ENCODE peak calls at places on chromosomes 2 and 18, in eight cellular contexts. P, A, L, C, D, X, Q and N are unnamed samples.

GRCh38 chr2:168773719-168774521 is 28.5 kb upstream of the NOSTRIN start:
- DNase-seq in X (peak), P (peak), D (peak), A (no peak), L (peak), Q (no peak), C (peak), N (peak)

GRCh38 chr2:146621656-146622055 is 1223.2 kb upstream of the ACVR2A start:
- DNase-seq in Q (no peak), C (no peak), D (no peak), L (no peak), X (no peak), P (no peak), A (no peak), N (no peak)

GRCh38 chr2:134361648-134362047 is 107.8 kb downstream of the MGAT5 start:
- DNase-seq in A (no peak), P (no peak), Q (no peak), C (no peak), L (no peak), D (no peak), X (no peak), N (no peak)

GRCh38 chr2:165474621-165475269 is 5.2 kb downstream of the CSRNP3 start:
- DNase-seq in D (no peak), P (no peak), Q (no peak), X (no peak), A (no peak), C (no peak), L (no peak), N (no peak)

GRCh38 chr2:160970052-160970846 is 190.0 kb upstream of the TANK start:
- DNase-seq in P (no peak), D (peak), X (peak), Q (no peak), L (peak), C (no peak), A (no peak), N (peak)

GRCh38 chr2:172100080-172101007 is 2.4 kb downstream of the DLX2 start:
- DNase-seq in D (no peak), Q (no peak), P (no peak), L (peak), X (no peak), C (no peak), A (peak), N (no peak)

GRCh38 chr18:63107171-63107850 is 212.3 kb downstream of the BCL2 start:
- DNase-seq in L (no peak), P (no peak), X (no peak), D (no peak), A (no peak), Q (no peak), C (no peak), N (no peak)

GRCh38 chr2:240642806-240643092 is 17.5 kb downstream of the GPR35 start:
- DNase-seq in Q (no peak), D (no peak), L (no peak), A (no peak), C (no peak), P (no peak), X (no peak), N (no peak)

GRCh38 chr2:130241041-130241707 is 42.9 kb upstream of the TUBA3E start:
- DNase-seq in Q (no peak), C (no peak), A (no peak), X (peak), D (no peak), P (no peak), L (no peak), N (peak)

GRCh38 chr2:160076935-160077334 is 14.5 kb upstream of the PLA2R1 start:
- DNase-seq in P (no peak), C (no peak), D (no peak), A (no peak), Q (no peak), X (no peak), L (no peak), N (no peak)

GRCh38 chr18:59419386-59419785 is 60.3 kb upstream of the LMAN1 start:
- DNase-seq in P (no peak), A (no peak), Q (no peak), C (no peak), L (no peak), X (peak), D (no peak), N (no peak)

GRCh38 chr2:180753809-180754761 is 226.3 kb upstream of the UBE2E3 start:
- DNase-seq in Q (no peak), D (no peak), X (no peak), P (no peak), C (no peak), L (no peak), A (no peak), N (peak)

GRCh38 chr2:236607471-236608307 is 38.1 kb downstream of the ACKR3 start:
- DNase-seq in D (peak), X (peak), A (no peak), L (no peak), P (no peak), C (no peak), Q (no peak), N (peak)

GRCh38 chr2:112827786-112828185 is 8.8 kb downstream of the IL1B start:
- DNase-seq in D (no peak), X (no peak), P (no peak), C (no peak), Q (no peak), A (peak), L (no peak), N (no peak)

GRCh38 chr2:38386377-38386776 is 9.3 kb upstream of the ATL2 start:
- DNase-seq in P (no peak), D (no peak), L (no peak), Q (no peak), A (no peak), X (no peak), C (no peak), N (no peak)

GRCh38 chr2:65214843-65215242 is 12.8 kb upstream of the ACTR2 start:
- DNase-seq in P (no peak), Q (no peak), A (no peak), L (no peak), D (no peak), X (no peak), C (no peak), N (no peak)

GRCh38 chr2:234981197-234982095 is 29.6 kb downstream of the SH3BP4 start:
- DNase-seq in P (peak), C (peak), X (peak), A (peak), L (peak), Q (no peak), D (peak), N (peak)
- TF ChIP-seq CTCF in P (no peak), C (no peak), X (peak), A (no peak), L (no peak), Q (no peak), D (no peak), N (peak)

GRCh38 chr2:60118061-60118460 is 435.4 kb downstream of the BCL11A start:
- DNase-seq in L (no peak), X (no peak), P (no peak), Q (no peak), C (no peak), A (no peak), D (no peak), N (no peak)

GRCh38 chr2:60116167-60116870 is 437.1 kb downstream of the BCL11A start:
- DNase-seq in P (no peak), L (no peak), A (no peak), X (no peak), D (no peak), C (no peak), Q (no peak), N (no peak)

GRCh38 chr2:60119778-60120177 is 433.7 kb downstream of the BCL11A start:
- DNase-seq in A (no peak), Q (no peak), D (no peak), C (no peak), X (no peak), L (no peak), P (no peak), N (no peak)

GRCh38 chr2:60118917-60119316 is 434.5 kb downstream of the BCL11A start:
- DNase-seq in C (no peak), A (no peak), Q (no peak), P (no peak), D (no peak), L (no peak), X (no peak), N (no peak)
- TF ChIP-seq CTCF in C (no peak), A (no peak), Q (no peak), P (no peak), D (no peak), L (no peak), X (no peak), N (no peak)

DNA sequence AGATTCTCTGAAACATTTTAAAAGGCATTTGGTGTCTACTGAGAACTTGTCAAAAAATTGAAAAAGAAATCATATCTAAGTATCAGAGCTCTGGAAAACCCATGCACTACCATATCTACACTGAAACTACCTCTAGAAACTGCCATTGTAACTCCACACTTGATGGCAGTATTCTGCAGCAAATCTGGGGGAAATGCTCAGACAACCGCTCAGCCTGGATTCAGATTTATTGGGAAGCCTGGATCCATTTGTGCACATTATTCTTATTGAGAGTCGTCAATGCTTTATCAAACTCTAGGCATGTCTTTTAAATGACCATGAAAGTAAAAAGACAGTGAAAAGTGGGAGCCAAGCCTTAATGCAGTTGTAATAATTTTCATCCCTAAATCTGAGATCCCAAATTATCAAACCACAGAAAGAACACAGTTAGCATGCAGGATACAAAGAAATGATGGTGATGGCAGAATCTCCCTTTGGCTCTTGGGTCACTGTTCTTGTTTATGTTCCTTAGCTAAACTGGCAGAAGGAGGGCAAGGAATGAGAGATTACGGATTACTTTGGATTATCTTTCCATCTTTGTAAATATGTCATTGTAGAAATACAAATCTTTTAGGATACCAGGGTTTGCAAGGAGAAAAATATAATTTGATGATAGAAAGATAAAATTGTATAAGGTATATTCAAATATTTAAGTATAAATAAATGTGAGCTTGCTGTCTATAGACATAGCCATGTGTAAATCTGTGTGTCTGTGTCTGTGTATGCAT is 512.1 kb upstream of the SYT4 start:
- DNase-seq in Q (no peak), A (no peak), L (no peak), X (peak), C (no peak), D (no peak), P (no peak), N (peak)
- TF ChIP-seq CTCF in Q (no peak), A (no peak), L (no peak), X (peak), C (peak), D (no peak), P (no peak), N (peak)

GRCh38 chr18:36410346-36410745 is 112.8 kb downstream of the FHOD3 start:
- DNase-seq in L (no peak), P (no peak), A (no peak), C (no peak), D (no peak), Q (no peak), X (no peak), N (no peak)

GRCh38 chr18:36412778-36413177 is 115.3 kb downstream of the FHOD3 start:
- DNase-seq in X (peak), C (no peak), A (peak), D (no peak), L (peak), Q (no peak), P (no peak), N (no peak)

GRCh38 chr18:36408606-36409005 is 111.1 kb downstream of the FHOD3 start:
- DNase-seq in A (peak), Q (no peak), D (no peak), C (no peak), X (no peak), L (no peak), P (no peak), N (no peak)

GRCh38 chr18:36409779-36410178 is 112.3 kb downstream of the FHOD3 start:
- DNase-seq in X (no peak), A (peak), L (no peak), Q (no peak), D (no peak), C (no peak), P (no peak), N (no peak)

DNA sequence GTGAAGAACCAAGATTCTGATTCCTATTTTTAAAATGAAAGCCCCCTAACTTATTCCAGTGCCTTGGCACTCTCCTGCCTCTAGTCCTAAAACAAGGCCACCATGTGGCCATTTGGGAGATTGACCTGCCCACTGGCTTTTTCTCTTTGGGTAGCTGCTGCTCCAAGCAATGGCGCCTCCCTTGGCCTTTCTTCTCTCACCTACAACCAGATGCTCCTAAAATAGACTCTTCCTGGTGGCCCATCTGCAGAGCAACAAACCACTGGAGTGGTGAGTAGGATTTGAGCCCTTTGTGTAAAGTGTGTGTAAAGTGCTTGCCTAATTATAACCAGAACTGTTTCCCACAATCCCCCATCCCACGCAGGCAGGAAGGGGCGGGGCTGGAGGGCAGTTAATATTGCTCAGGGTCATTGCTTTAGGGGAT is 114.2 kb downstream of the FHOD3 start:
- DNase-seq in X (peak), C (no peak), Q (no peak), P (no peak), A (peak), L (peak), D (no peak), N (peak)
- TF ChIP-seq CTCF in X (peak), C (peak), Q (peak), P (no peak), A (no peak), L (peak), D (no peak), N (peak)

DNA sequence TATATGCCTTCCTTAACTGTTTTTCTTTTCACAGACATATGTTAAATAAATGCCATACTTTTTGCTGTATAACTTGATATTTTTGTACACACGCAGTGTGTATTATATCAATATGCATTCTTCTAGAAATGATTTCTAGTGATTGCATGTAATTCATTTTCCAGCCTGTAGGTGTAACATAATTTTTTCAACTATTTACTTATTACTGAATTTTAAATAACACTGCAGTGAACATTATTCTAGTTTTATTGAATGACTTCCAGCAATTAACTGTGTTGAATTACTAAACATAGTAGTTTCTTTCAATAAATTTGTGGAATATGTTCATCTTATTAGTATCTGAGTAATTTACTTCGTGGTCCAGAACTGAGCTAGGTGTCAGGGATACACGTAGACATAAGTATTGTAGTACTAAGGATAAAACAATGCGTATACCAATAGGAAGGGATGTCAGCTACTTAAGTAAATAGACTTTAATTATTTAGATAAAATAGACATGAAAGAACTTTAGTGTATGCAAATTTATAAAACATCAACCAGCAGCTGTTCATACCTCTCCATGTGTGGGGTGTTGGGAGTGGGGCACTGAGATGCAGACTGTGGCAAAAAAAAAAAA is 28.0 kb downstream of the TANC1 start:
- DNase-seq in L (no peak), C (no peak), X (no peak), P (no peak), A (no peak), Q (no peak), D (no peak), N (no peak)
- TF ChIP-seq CTCF in L (peak), C (peak), X (no peak), P (no peak), A (no peak), Q (peak), D (no peak), N (no peak)

GRCh38 chr2:201642086-201642578 is 1.2 kb downstream of the TMEM237 start:
- DNase-seq in Q (peak), P (no peak), L (no peak), D (no peak), C (no peak), X (no peak), A (no peak), N (no peak)

GRCh38 chr2:201644001-201644400 is 698 bp upstream of the TMEM237 start:
- DNase-seq in A (no peak), D (no peak), C (no peak), L (no peak), P (no peak), Q (no peak), X (peak), N (no peak)

GRCh38 chr2:201643216-201643651 is at the start of gene TMEM237:
- DNase-seq in L (peak), Q (no peak), X (peak), P (peak), A (peak), D (no peak), C (peak), N (no peak)

GRCh38 chr2:201639205-201639604 is 4.1 kb downstream of the TMEM237 start:
- DNase-seq in P (no peak), C (no peak), D (no peak), L (no peak), Q (no peak), X (no peak), A (no peak), N (no peak)

GRCh38 chr2:201642579-201643215 is 606 bp downstream of the TMEM237 start:
- DNase-seq in A (peak), P (peak), L (peak), D (peak), X (peak), C (peak), Q (peak), N (peak)
- TF ChIP-seq CTCF in A (no peak), P (no peak), L (no peak), D (no peak), X (no peak), C (no peak), Q (no peak), N (no peak)

GRCh38 chr2:96471772-96472171 is 33.4 kb downstream of the NEURL3 start:
- DNase-seq in Q (no peak), C (no peak), X (no peak), L (no peak), A (no peak), P (no peak), D (no peak), N (no peak)

GRCh38 chr2:96470089-96470488 is 35.1 kb downstream of the NEURL3 start:
- DNase-seq in D (peak), X (no peak), Q (no peak), C (no peak), L (no peak), A (no peak), P (no peak), N (no peak)

GRCh38 chr2:96468904-96469303 is 36.3 kb downstream of the NEURL3 start:
- DNase-seq in Q (no peak), P (no peak), L (no peak), A (no peak), D (no peak), X (no peak), C (no peak), N (no peak)

GRCh38 chr2:96464651-96465050 is 40.5 kb downstream of the NEURL3 start:
- DNase-seq in L (no peak), X (no peak), Q (no peak), A (no peak), C (no peak), D (no peak), P (no peak), N (no peak)

DNA sequence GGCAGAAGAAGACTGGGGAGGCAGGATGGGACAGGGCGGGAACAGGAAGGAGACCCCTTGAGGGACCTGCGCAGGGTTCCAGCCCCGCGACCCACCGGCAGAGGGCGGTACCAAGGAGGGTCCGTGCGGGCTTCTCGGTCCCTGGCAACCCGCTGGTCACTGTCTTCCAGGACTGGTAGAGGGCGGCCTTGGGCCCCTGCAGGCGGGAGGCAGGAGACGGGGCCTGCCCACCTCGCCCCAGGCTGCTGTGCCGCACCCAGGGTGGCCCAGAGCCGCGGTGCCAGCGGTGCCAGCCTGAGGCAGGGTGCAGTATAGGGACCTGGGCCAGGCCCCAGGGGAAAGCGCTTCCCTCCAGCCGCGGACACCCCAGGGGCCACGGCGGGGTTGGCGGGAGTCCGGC is 34.5 kb downstream of the NEURL3 start:
- DNase-seq in D (peak), C (peak), Q (no peak), P (no peak), A (no peak), X (peak), L (peak), N (peak)
- TF ChIP-seq CTCF in D (peak), C (peak), Q (peak), P (peak), A (no peak), X (peak), L (peak), N (peak)

GRCh38 chr2:222960126-222960525 is 91.9 kb upstream of the KCNE4 start:
- DNase-seq in Q (peak), L (no peak), P (no peak), X (no peak), A (no peak), C (no peak), D (no peak), N (peak)

GRCh38 chr2:222964632-222965031 is 87.4 kb upstream of the KCNE4 start:
- DNase-seq in D (no peak), A (no peak), L (no peak), P (no peak), X (no peak), Q (no peak), C (no peak), N (no peak)

DNA sequence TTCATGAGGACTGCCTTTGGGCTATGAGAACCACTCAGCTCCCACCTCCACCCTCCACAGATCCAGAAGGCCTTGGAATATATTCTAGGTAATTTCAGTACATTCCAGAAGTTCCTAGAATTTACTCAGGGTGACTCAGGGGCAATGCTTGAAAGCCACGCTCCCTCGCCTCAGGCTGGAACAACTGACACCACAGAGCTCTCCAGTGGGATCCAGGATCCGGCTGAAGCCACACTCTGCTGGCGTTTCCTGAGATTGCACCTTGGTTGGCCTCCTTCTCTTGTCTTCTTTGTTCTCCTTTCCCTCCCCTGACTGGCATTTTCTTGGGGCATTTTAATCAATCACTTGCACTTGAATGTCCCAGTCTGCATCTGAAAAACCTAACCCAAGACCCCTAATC is 92.6 kb upstream of the KCNE4 start:
- DNase-seq in L (peak), C (no peak), Q (no peak), P (no peak), A (no peak), D (no peak), X (peak), N (peak)
- TF ChIP-seq CTCF in L (no peak), C (no peak), Q (peak), P (no peak), A (no peak), D (no peak), X (peak), N (peak)